ENCODE peak calls at places on chromosome 21, in eight cellular contexts. One of them, this sample, is unnamed.

GRCh38 chr21:45253180-45253579 is 34.5 kb downstream of the POFUT2 start:
- DNase-seq in mesenchymal stem cell: peak
- DNase-seq in kidney: peak
- DNase-seq in AG04450: no peak
- DNase-seq in aorta: no peak
- DNase-seq in nephron progenitor cell: no peak
- DNase-seq in left ventricle myocardium superior: no peak
- DNase-seq in naive B cell: no peak
- DNase-seq in this sample: no peak

GRCh38 chr21:45516671-45517151 is 25.5 kb downstream of the SLC19A1 start:
- DNase-seq in nephron progenitor cell: no peak
- DNase-seq in aorta: peak
- DNase-seq in left ventricle myocardium superior: peak
- DNase-seq in naive B cell: no peak
- DNase-seq in kidney: peak
- DNase-seq in mesenchymal stem cell: no peak
- DNase-seq in AG04450: no peak
- DNase-seq in this sample: no peak

GRCh38 chr21:31078796-31079195 is 40.5 kb upstream of the KRTAP19-8 start:
- DNase-seq in AG04450: no peak
- DNase-seq in left ventricle myocardium superior: no peak
- DNase-seq in mesenchymal stem cell: no peak
- DNase-seq in naive B cell: no peak
- DNase-seq in aorta: no peak
- DNase-seq in nephron progenitor cell: no peak
- DNase-seq in kidney: no peak
- DNase-seq in this sample: no peak

GRCh38 chr21:44420416-44421205 is 34.7 kb upstream of the LRRC3 start:
- DNase-seq in nephron progenitor cell: no peak
- DNase-seq in naive B cell: no peak
- DNase-seq in aorta: peak
- DNase-seq in kidney: peak
- DNase-seq in AG04450: no peak
- DNase-seq in left ventricle myocardium superior: peak
- DNase-seq in mesenchymal stem cell: no peak
- DNase-seq in this sample: no peak

GRCh38 chr21:15624646-15625045 is 105.1 kb upstream of the USP25 start:
- DNase-seq in kidney: no peak
- DNase-seq in AG04450: no peak
- DNase-seq in nephron progenitor cell: no peak
- DNase-seq in mesenchymal stem cell: no peak
- DNase-seq in naive B cell: no peak
- DNase-seq in left ventricle myocardium superior: no peak
- DNase-seq in aorta: no peak
- DNase-seq in this sample: no peak

GRCh38 chr21:34827445-34828235 is 158.8 kb downstream of the CLIC6 start:
- DNase-seq in AG04450: no peak
- DNase-seq in nephron progenitor cell: no peak
- DNase-seq in naive B cell: no peak
- DNase-seq in aorta: no peak
- DNase-seq in left ventricle myocardium superior: no peak
- DNase-seq in kidney: no peak
- DNase-seq in mesenchymal stem cell: no peak
- DNase-seq in this sample: no peak

GRCh38 chr21:44521928-44522752 is 17.9 kb downstream of the KRTAP10-1 start:
- DNase-seq in kidney: peak
- DNase-seq in AG04450: no peak
- DNase-seq in left ventricle myocardium superior: peak
- DNase-seq in nephron progenitor cell: no peak
- DNase-seq in aorta: peak
- DNase-seq in mesenchymal stem cell: no peak
- DNase-seq in naive B cell: no peak
- DNase-seq in this sample: no peak

GRCh38 chr21:34875830-34876229 is 173.3 kb downstream of the RUNX1 start:
- DNase-seq in kidney: no peak
- DNase-seq in nephron progenitor cell: no peak
- DNase-seq in aorta: no peak
- DNase-seq in AG04450: no peak
- DNase-seq in mesenchymal stem cell: no peak
- DNase-seq in left ventricle myocardium superior: no peak
- DNase-seq in naive B cell: no peak
- DNase-seq in this sample: no peak

GRCh38 chr21:14613496-14613895 is 67.4 kb upstream of the SAMSN1 start:
- DNase-seq in aorta: no peak
- DNase-seq in left ventricle myocardium superior: no peak
- DNase-seq in nephron progenitor cell: no peak
- DNase-seq in AG04450: no peak
- DNase-seq in kidney: no peak
- DNase-seq in mesenchymal stem cell: no peak
- DNase-seq in naive B cell: no peak
- DNase-seq in this sample: no peak

GRCh38 chr21:46002841-46003574 is 21.4 kb downstream of the COL6A1 start:
- DNase-seq in aorta: peak
- DNase-seq in naive B cell: no peak
- DNase-seq in kidney: peak
- DNase-seq in mesenchymal stem cell: no peak
- DNase-seq in AG04450: no peak
- DNase-seq in nephron progenitor cell: peak
- DNase-seq in left ventricle myocardium superior: peak
- DNase-seq in this sample: no peak

GRCh38 chr21:35579520-35580293 is 480.6 kb downstream of the SETD4 start:
- DNase-seq in mesenchymal stem cell: no peak
- DNase-seq in naive B cell: no peak
- DNase-seq in nephron progenitor cell: no peak
- DNase-seq in kidney: no peak
- DNase-seq in AG04450: no peak
- DNase-seq in aorta: no peak
- DNase-seq in left ventricle myocardium superior: no peak
- DNase-seq in this sample: no peak

GRCh38 chr21:46121286-46122221 is 23.6 kb downstream of the COL6A2 start:
- DNase-seq in naive B cell: no peak
- DNase-seq in AG04450: no peak
- DNase-seq in kidney: peak
- DNase-seq in left ventricle myocardium superior: peak
- DNase-seq in mesenchymal stem cell: no peak
- DNase-seq in aorta: peak
- DNase-seq in nephron progenitor cell: peak
- DNase-seq in this sample: no peak

GRCh38 chr21:24649691-24650090 is 957.6 kb downstream of the MRPL39 start:
- DNase-seq in AG04450: no peak
- DNase-seq in mesenchymal stem cell: no peak
- DNase-seq in aorta: no peak
- DNase-seq in naive B cell: no peak
- DNase-seq in nephron progenitor cell: no peak
- DNase-seq in left ventricle myocardium superior: no peak
- DNase-seq in kidney: no peak
- DNase-seq in this sample: no peak

GRCh38 chr21:41960386-41960785 is 6.6 kb upstream of the C2CD2 start:
- DNase-seq in naive B cell: no peak
- DNase-seq in aorta: no peak
- DNase-seq in mesenchymal stem cell: no peak
- DNase-seq in left ventricle myocardium superior: no peak
- DNase-seq in kidney: no peak
- DNase-seq in nephron progenitor cell: no peak
- DNase-seq in AG04450: no peak
- DNase-seq in this sample: no peak

GRCh38 chr21:42799948-42800347 is 79.4 kb downstream of the WDR4 start:
- DNase-seq in aorta: no peak
- DNase-seq in left ventricle myocardium superior: no peak
- DNase-seq in mesenchymal stem cell: no peak
- DNase-seq in AG04450: no peak
- DNase-seq in kidney: no peak
- DNase-seq in nephron progenitor cell: no peak
- DNase-seq in naive B cell: peak
- DNase-seq in this sample: no peak

GRCh38 chr21:44516342-44516741 is 23.7 kb downstream of the KRTAP10-1 start:
- DNase-seq in naive B cell: no peak
- DNase-seq in mesenchymal stem cell: no peak
- DNase-seq in nephron progenitor cell: no peak
- DNase-seq in AG04450: no peak
- DNase-seq in kidney: peak
- DNase-seq in aorta: no peak
- DNase-seq in left ventricle myocardium superior: no peak
- DNase-seq in this sample: no peak

GRCh38 chr21:14923468-14923867 is 141.3 kb downstream of the NRIP1 start:
- DNase-seq in naive B cell: no peak
- DNase-seq in left ventricle myocardium superior: no peak
- DNase-seq in nephron progenitor cell: no peak
- DNase-seq in AG04450: no peak
- DNase-seq in mesenchymal stem cell: no peak
- DNase-seq in kidney: no peak
- DNase-seq in aorta: no peak
- DNase-seq in this sample: no peak

GRCh38 chr21:42234464-42235241 is 15.7 kb downstream of the ABCG1 start:
- DNase-seq in naive B cell: peak
- DNase-seq in left ventricle myocardium superior: peak
- DNase-seq in mesenchymal stem cell: peak
- DNase-seq in aorta: peak
- DNase-seq in nephron progenitor cell: peak
- DNase-seq in AG04450: no peak
- DNase-seq in kidney: peak
- DNase-seq in this sample: no peak

This sample was measured in GM18507.